ENCODE peak calls at places on chromosomes 2 and 18, in eight cellular contexts. P is GM12878, Y is A549, K is ovary, I is stomach, H is HepG2, S is upper lobe of left lung, G is K562. X is an unnamed sample.

GRCh38 chr2:236873666-236874065 is 212.0 kb upstream of the COPS8 start:
- DNase-seq in P (no peak), Y (no peak), K (no peak), I (no peak), H (no peak), S (no peak), G (no peak), X (no peak)

GRCh38 chr18:57748770-57749603 is 54.1 kb downstream of the ATP8B1 start:
- DNase-seq in P (peak; percentile 28), Y (peak; percentile 61), K (no peak), I (peak; percentile 42), H (peak; percentile 76), S (no peak), G (no peak), X (no peak)

GRCh38 chr2:119837759-119838158 is 78.0 kb downstream of the PTPN4 start:
- DNase-seq in P (no peak), Y (no peak), K (no peak), I (no peak), H (no peak), S (peak; percentile 65), G (no peak), X (peak; percentile 34)

GRCh38 chr18:36279001-36279400 is 18.5 kb upstream of the FHOD3 start:
- DNase-seq in P (no peak), Y (no peak), K (no peak), I (no peak), H (no peak), S (no peak), G (no peak), X (no peak)

GRCh38 chr2:120444691-120445240 is 98.8 kb downstream of the INHBB start:
- DNase-seq in P (no peak), Y (no peak), K (no peak), I (no peak), H (no peak), S (no peak), G (no peak), X (no peak)

GRCh38 chr2:42127425-42128424 is 41.4 kb upstream of the EML4 start:
- DNase-seq in P (peak; percentile 83), Y (no peak), K (no peak), I (no peak), H (peak; percentile 97), S (no peak), G (no peak), X (no peak)

GRCh38 chr2:120994301-120994700 is 258.6 kb downstream of the GLI2 start:
- DNase-seq in P (no peak), Y (no peak), K (no peak), I (no peak), H (no peak), S (peak; percentile 63), G (no peak), X (no peak)

GRCh38 chr2:67561411-67561965 is 164.4 kb downstream of the ETAA1 start:
- DNase-seq in P (no peak), Y (peak; percentile 96), K (no peak), I (peak; percentile 66), H (no peak), S (peak; percentile 51), G (peak; percentile 9), X (no peak)

GRCh38 chr2:9975805-9976447 is 24.4 kb downstream of the GRHL1 start:
- DNase-seq in P (no peak), Y (peak; percentile 89), K (peak; percentile 29), I (no peak), H (no peak), S (no peak), G (peak; percentile 39), X (no peak)

GRCh38 chr2:61141151-61141550 is 20.8 kb upstream of the C2orf74 start:
- DNase-seq in P (no peak), Y (no peak), K (no peak), I (no peak), H (no peak), S (no peak), G (no peak), X (no peak)

GRCh38 chr2:219073413-219074129 is 12.8 kb upstream of the IHH start:
- DNase-seq in P (no peak), Y (peak; percentile 73), K (peak; percentile 26), I (peak; percentile 68), H (peak; percentile 80), S (peak; percentile 25), G (peak; percentile 51), X (peak; percentile 68)

GRCh38 chr2:230414302-230414701 is 1.7 kb upstream of the SP100 start:
- DNase-seq in P (no peak), Y (no peak), K (no peak), I (no peak), H (no peak), S (no peak), G (no peak), X (no peak)

GRCh38 chr18:79545714-79546113 is 133.9 kb upstream of the CTDP1 start:
- DNase-seq in P (no peak), Y (no peak), K (no peak), I (peak; percentile 17), H (no peak), S (peak; percentile 70), G (no peak), X (no peak)

GRCh38 chr2:239019193-239019581 is 171.3 kb downstream of the TWIST2 start:
- DNase-seq in P (no peak), Y (no peak), K (no peak), I (no peak), H (no peak), S (peak; percentile 37), G (no peak), X (no peak)

GRCh38 chr2:1754461-1755170 is 10.3 kb upstream of the PXDN start:
- DNase-seq in P (no peak), Y (no peak), K (no peak), I (peak; percentile 17), H (no peak), S (no peak), G (no peak), X (no peak)

GRCh38 chr2:160652236-160652635 is 158.6 kb upstream of the RBMS1 start:
- DNase-seq in P (no peak), Y (no peak), K (no peak), I (no peak), H (no peak), S (no peak), G (no peak), X (peak; percentile 56)

GRCh38 chr2:24824966-24825882 is 32.0 kb downstream of the CENPO start:
- DNase-seq in P (no peak), Y (peak; percentile 60), K (peak; percentile 4), I (peak; percentile 24), H (no peak), S (no peak), G (peak; percentile 52), X (no peak)

GRCh38 chr2:85239102-85239501 is 88.7 kb downstream of the TGOLN2 start:
- DNase-seq in P (no peak), Y (no peak), K (no peak), I (no peak), H (no peak), S (no peak), G (no peak), X (no peak)

GRCh38 chr2:241666627-241667400 is 19.8 kb downstream of the DTYMK start:
- DNase-seq in P (no peak), Y (no peak), K (no peak), I (no peak), H (no peak), S (peak; percentile 57), G (no peak), X (no peak)

GRCh38 chr18:75828379-75828778 is 400.9 kb upstream of the SMIM21 start:
- DNase-seq in P (no peak), Y (no peak), K (no peak), I (no peak), H (no peak), S (no peak), G (no peak), X (no peak)

GRCh38 chr2:98485453-98485755 is 40.7 kb downstream of the INPP4A start:
- DNase-seq in P (no peak), Y (no peak), K (no peak), I (no peak), H (no peak), S (no peak), G (no peak), X (peak; percentile 37)

GRCh38 chr2:100965596-100965995 is 36.5 kb upstream of the RPL31 start:
- DNase-seq in P (no peak), Y (no peak), K (no peak), I (no peak), H (no peak), S (no peak), G (no peak), X (no peak)

GRCh38 chr2:241267249-241268067 is 48.0 kb downstream of the HDLBP start:
- DNase-seq in P (no peak), Y (no peak), K (no peak), I (no peak), H (peak; percentile 43), S (no peak), G (no peak), X (no peak)

GRCh38 chr2:40034198-40034597 is 255.1 kb upstream of the THUMPD2 start:
- DNase-seq in P (no peak), Y (no peak), K (no peak), I (no peak), H (no peak), S (no peak), G (no peak), X (no peak)
- TF ChIP-seq EP300 in P (no peak), Y (no peak), K (no peak), I (no peak), H (no peak), S (no peak), G (no peak), X (no peak)

GRCh38 chr2:28411956-28412609 is 19.4 kb downstream of the FOSL2 start:
- DNase-seq in P (no peak), Y (no peak), K (peak; percentile 47), I (no peak), H (no peak), S (peak; percentile 74), G (no peak), X (no peak)
- TF ChIP-seq POLR2A in P (no peak), Y (no peak), K (no peak), I (no peak), H (no peak), S (no peak), G (no peak), X (no peak)

GRCh38 chr2:22478329-22478728 is 906.6 kb upstream of the KLHL29 start:
- DNase-seq in P (no peak), Y (no peak), K (no peak), I (no peak), H (no peak), S (no peak), G (no peak), X (no peak)
- TF ChIP-seq EP300 in P (no peak), Y (no peak), K (no peak), I (no peak), H (no peak), S (no peak), G (no peak), X (no peak)

GRCh38 chr2:65133626-65134025 is 3.7 kb upstream of the RAB1A start:
- DNase-seq in P (no peak), Y (no peak), K (no peak), I (no peak), H (no peak), S (no peak), G (no peak), X (no peak)

GRCh38 chr2:65129276-65129612 is 662 bp downstream of the RAB1A start:
- DNase-seq in P (no peak), Y (no peak), K (no peak), I (no peak), H (no peak), S (no peak), G (no peak), X (no peak)

GRCh38 chr2:65128297-65129190 is 1.4 kb downstream of the RAB1A start:
- DNase-seq in P (no peak), Y (no peak), K (no peak), I (peak; percentile 53), H (no peak), S (no peak), G (no peak), X (no peak)

GRCh38 chr2:65129613-65130439 is at the start of gene RAB1A:
- DNase-seq in P (peak; percentile 97), Y (peak; percentile 100), K (peak; percentile 99), I (peak; percentile 99), H (peak; percentile 99), S (peak; percentile 99), G (peak; percentile 98), X (peak; percentile 99)

GRCh38 chr2:65130440-65131175 is 702 bp upstream of the RAB1A start:
- DNase-seq in P (peak; percentile 23), Y (no peak), K (no peak), I (no peak), H (no peak), S (no peak), G (no peak), X (no peak)
- TF ChIP-seq POLR2A in P (peak; percentile 81), Y (peak; percentile 64), K (no peak), I (no peak), H (peak; percentile 70), S (no peak), G (no peak), X (no peak)